ENCODE peak calls at places on chromosomes 13 and 19, in four cellular contexts. P, V, T and U are unnamed samples.

GRCh38 chr13:50448535-50448981 is 394.9 kb downstream of the DLEU7 start:
- DNase-seq in P (no peak), V (no peak), T (no peak), U (no peak)

GRCh38 chr19:48489608-48490216 is 20.5 kb downstream of the CYTH2 start:
- DNase-seq in P (peak), V (peak), T (peak), U (peak)

GRCh38 chr13:71522976-71523517 is 344.0 kb downstream of the DACH1 start:
- DNase-seq in P (no peak), V (no peak), T (no peak), U (no peak)

GRCh38 chr19:16193466-16193865 is 4.2 kb upstream of the AP1M1 start:
- DNase-seq in P (peak), V (no peak), T (no peak), U (no peak)

GRCh38 chr19:30666301-30666803 is 294.2 kb downstream of the ZNF536 start:
- DNase-seq in P (peak), V (peak), T (peak), U (no peak)

GRCh38 chr19:11540642-11541041 is 2.0 kb downstream of the CNN1 start:
- DNase-seq in P (no peak), V (no peak), T (no peak), U (no peak)

GRCh38 chr19:13154911-13155471 is 4.8 kb downstream of the IER2 start:
- DNase-seq in P (peak), V (peak), T (peak), U (peak)

GRCh38 chr19:51440846-51441409 is 17.3 kb downstream of the SIGLEC8 start:
- DNase-seq in P (peak), V (no peak), T (no peak), U (no peak)

GRCh38 chr13:48446454-48446853 is 33.5 kb upstream of the LPAR6 start:
- DNase-seq in P (no peak), V (no peak), T (no peak), U (no peak)

GRCh38 chr19:10718205-10719196 is 622 bp downstream of the DNM2 start:
- DNase-seq in P (peak), V (peak), T (peak), U (peak)

GRCh38 chr13:106415971-106416370 is 119.5 kb downstream of the EFNB2 start:
- DNase-seq in P (no peak), V (no peak), T (no peak), U (no peak)

GRCh38 chr13:49097374-49097773 is 121.7 kb downstream of the FNDC3A start:
- DNase-seq in P (no peak), V (no peak), T (no peak), U (no peak)

GRCh38 chr13:89726690-89727435 is 1620.6 kb upstream of the MIR17HG start:
- DNase-seq in P (no peak), V (no peak), T (no peak), U (no peak)

GRCh38 chr19:40836754-40837429 is 13.4 kb downstream of the CYP2A6 start:
- DNase-seq in P (no peak), V (no peak), T (no peak), U (no peak)

GRCh38 chr19:56108447-56109195 is 12.5 kb downstream of the ZNF787 start:
- DNase-seq in P (no peak), V (peak), T (no peak), U (no peak)

GRCh38 chr19:18802354-18802753 is 11.2 kb upstream of the COMP start:
- DNase-seq in P (no peak), V (no peak), T (no peak), U (no peak)

GRCh38 chr13:89832827-89833226 is 1514.7 kb upstream of the MIR17HG start:
- DNase-seq in P (no peak), V (no peak), T (no peak), U (no peak)

GRCh38 chr19:46221981-46222610 is 7.4 kb upstream of the IGFL1 start:
- DNase-seq in P (no peak), V (peak), T (no peak), U (peak)

GRCh38 chr13:44814836-44815235 is 174.4 kb downstream of the NUFIP1 start:
- DNase-seq in P (no peak), V (no peak), T (no peak), U (no peak)

GRCh38 chr19:18053571-18054219 is 33.0 kb downstream of the IL12RB1 start:
- DNase-seq in P (no peak), V (no peak), T (no peak), U (no peak)

GRCh38 chr19:17079710-17080440 is 4.3 kb downstream of the MYO9B start:
- DNase-seq in P (peak), V (peak), T (peak), U (peak)

GRCh38 chr19:6772028-6772865 is at the start of gene VAV1:
- DNase-seq in P (peak), V (no peak), T (peak), U (peak)

GRCh38 chr19:4534836-4535658 is at the start of gene PLIN5:
- DNase-seq in P (peak), V (peak), T (peak), U (peak)
- TF ChIP-seq POLR2A in P (no peak), V (no peak), T (no peak), U (peak)

GRCh38 chr19:44757735-44758505 is 9.4 kb downstream of the BCL3 start:
- DNase-seq in P (peak), V (peak), T (peak), U (peak)
- TF ChIP-seq CTCF in P (no peak), V (no peak), T (no peak), U (peak)

GRCh38 chr19:54460230-54461005 is 3.2 kb downstream of the LENG9 start:
- DNase-seq in P (peak), V (no peak), T (no peak), U (no peak)
- TF ChIP-seq POLR2A in P (no peak), V (no peak), T (no peak), U (no peak)

GRCh38 chr19:39502640-39503417 is 4.1 kb downstream of the DLL3 start:
- DNase-seq in P (peak), V (peak), T (peak), U (peak)
- TF ChIP-seq CTCF in P (peak), V (peak), T (peak), U (peak)